ENCODE peak calls at places on chromosomes 2 and 18, in seven cellular contexts. G is A549, C is astrocyte, J is HFF-Myc, V is DND-41, X is body of pancreas, A is kidney. N is an unnamed sample.

GRCh38 chr2:229300814-229301213 is 29.7 kb upstream of the PID1 start:
- DNase-seq in G (no peak), C (peak), J (no peak), V (no peak), X (no peak), A (no peak), N (peak)

GRCh38 chr2:195269220-195269619 is 387.8 kb upstream of the SLC39A10 start:
- DNase-seq in G (no peak), C (no peak), J (no peak), V (no peak), X (no peak), A (no peak), N (no peak)

GRCh38 chr2:239225921-239226561 is 174.8 kb downstream of the HDAC4 start:
- DNase-seq in G (no peak), C (peak), J (peak), V (no peak), X (no peak), A (no peak), N (peak)

GRCh38 chr2:111139637-111140317 is 19.1 kb downstream of the BCL2L11 start:
- DNase-seq in G (no peak), C (no peak), J (no peak), V (no peak), X (peak), A (no peak), N (peak)

GRCh38 chr2:163794635-163795034 is 58.8 kb upstream of the FIGN start:
- DNase-seq in G (no peak), C (no peak), J (no peak), V (no peak), X (peak), A (no peak), N (peak)

GRCh38 chr2:189517847-189518535 is 62.6 kb downstream of the SLC40A1 start:
- DNase-seq in G (no peak), C (peak), J (no peak), V (no peak), X (no peak), A (no peak), N (peak)

GRCh38 chr2:65050931-65051330 is 5.3 kb upstream of the CEP68 start:
- DNase-seq in G (no peak), C (peak), J (no peak), V (no peak), X (no peak), A (no peak), N (no peak)

GRCh38 chr18:48131042-48131441 is 200.6 kb upstream of the SMAD2 start:
- DNase-seq in G (no peak), C (no peak), J (no peak), V (no peak), X (no peak), A (no peak), N (no peak)

GRCh38 chr2:143140864-143141637 is 11.8 kb downstream of the ARHGAP15 start:
- DNase-seq in G (no peak), C (no peak), J (no peak), V (no peak), X (no peak), A (no peak), N (no peak)

GRCh38 chr2:67571785-67572718 is 174.9 kb downstream of the ETAA1 start:
- DNase-seq in G (peak), C (peak), J (no peak), V (no peak), X (no peak), A (no peak), N (peak)

GRCh38 chr2:49154140-49154539 is at the start of gene FSHR:
- DNase-seq in G (no peak), C (no peak), J (no peak), V (no peak), X (no peak), A (no peak), N (no peak)

GRCh38 chr2:211944572-211944971 is 594.0 kb downstream of the ERBB4 start:
- DNase-seq in G (no peak), C (no peak), J (no peak), V (no peak), X (no peak), A (no peak), N (no peak)

GRCh38 chr2:240431663-240432424 is 3.6 kb upstream of the GPC1 start:
- DNase-seq in G (no peak), C (no peak), J (no peak), V (no peak), X (no peak), A (peak), N (no peak)

GRCh38 chr18:31100598-31101147 is 1.5 kb downstream of the DSC2 start:
- DNase-seq in G (no peak), C (no peak), J (no peak), V (no peak), X (peak), A (no peak), N (no peak)

GRCh38 chr2:196821195-196821594 is 12.0 kb upstream of the C2orf66 start:
- DNase-seq in G (no peak), C (peak), J (no peak), V (no peak), X (no peak), A (no peak), N (peak)

GRCh38 chr2:143778981-143779380 is 649.8 kb downstream of the ARHGAP15 start:
- DNase-seq in G (no peak), C (peak), J (no peak), V (no peak), X (no peak), A (no peak), N (no peak)

GRCh38 chr2:96831679-96832078 is 12.1 kb downstream of the ANKRD23 start:
- DNase-seq in G (no peak), C (no peak), J (no peak), V (no peak), X (peak), A (peak), N (no peak)

GRCh38 chr2:7071916-7072556 is 154.8 kb downstream of the RNF144A start:
- DNase-seq in G (no peak), C (no peak), J (no peak), V (no peak), X (no peak), A (no peak), N (no peak)

GRCh38 chr2:226179010-226179409 is 620.6 kb downstream of the IRS1 start:
- DNase-seq in G (no peak), C (peak), J (no peak), V (no peak), X (no peak), A (no peak), N (no peak)

GRCh38 chr18:75192899-75193298 is 16.0 kb downstream of the PTGR3 start:
- DNase-seq in G (no peak), C (no peak), J (no peak), V (no peak), X (no peak), A (no peak), N (no peak)

GRCh38 chr2:34105015-34105767 is 506.1 kb upstream of the FAM98A start:
- DNase-seq in G (no peak), C (peak), J (no peak), V (no peak), X (no peak), A (no peak), N (peak)

GRCh38 chr2:3329491-3329890 is 48.1 kb downstream of the EIPR1 start:
- DNase-seq in G (no peak), C (no peak), J (no peak), V (no peak), X (no peak), A (no peak), N (no peak)
- TF ChIP-seq CTCF in G (no peak), C (no peak), J (no peak), V (no peak), X (no peak), A (no peak), N (no peak)

GRCh38 chr2:43217228-43218220 is 8.9 kb downstream of the ZFP36L2 start:
- DNase-seq in G (no peak), C (no peak), J (no peak), V (peak), X (peak), A (peak), N (no peak)
- H3K4me3 ChIP-seq in G (no peak), C (no peak), J (no peak), V (no peak), X (no peak), A (no peak), N (no peak)

GRCh38 chr2:130822766-130823165 is 13.9 kb upstream of the ARHGEF4 start:
- DNase-seq in G (no peak), C (no peak), J (no peak), V (no peak), X (no peak), A (no peak), N (no peak)

GRCh38 chr2:130818809-130819208 is 17.9 kb upstream of the ARHGEF4 start:
- DNase-seq in G (no peak), C (no peak), J (no peak), V (no peak), X (no peak), A (no peak), N (no peak)

GRCh38 chr2:130821867-130822266 is 14.8 kb upstream of the ARHGEF4 start:
- DNase-seq in G (no peak), C (no peak), J (no peak), V (no peak), X (no peak), A (no peak), N (no peak)

GRCh38 chr2:130819915-130820861 is 16.5 kb upstream of the ARHGEF4 start:
- DNase-seq in G (no peak), C (no peak), J (no peak), V (no peak), X (no peak), A (peak), N (no peak)

DNA sequence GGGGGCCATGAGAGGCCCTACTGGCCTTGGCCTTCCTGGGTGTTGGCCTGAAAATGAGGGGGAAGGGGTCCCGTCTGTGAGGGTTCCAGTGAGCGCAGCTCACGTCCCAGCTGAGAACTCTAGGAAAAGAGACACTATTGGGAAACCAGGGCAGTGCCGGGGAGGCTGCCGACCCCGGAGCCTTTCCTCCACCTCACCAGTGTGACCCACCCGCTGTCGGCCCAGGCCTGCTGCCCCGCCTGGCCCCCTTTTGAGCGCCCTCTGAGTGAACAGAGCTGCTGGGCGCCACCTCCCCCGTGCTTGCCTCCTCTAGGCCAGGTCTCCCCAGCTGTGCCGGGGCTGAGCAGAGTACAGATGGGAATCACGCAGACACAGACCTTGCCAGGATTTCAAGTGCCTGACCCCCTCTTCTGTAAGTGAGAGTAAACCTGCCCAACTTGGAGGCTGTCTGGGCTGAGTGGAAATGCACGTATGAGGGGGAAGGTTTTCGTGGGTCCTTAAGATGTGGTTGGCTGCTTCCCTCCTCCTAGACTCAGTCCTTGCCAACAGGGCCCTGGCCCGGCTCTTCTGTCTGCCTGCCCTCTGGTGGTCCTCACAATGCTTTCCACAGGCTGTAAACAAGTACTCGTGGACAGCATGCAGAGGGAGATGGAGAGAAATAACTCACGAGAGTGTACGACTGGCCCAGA is 17.3 kb upstream of the ARHGEF4 start:
- DNase-seq in G (no peak), C (no peak), J (no peak), V (no peak), X (no peak), A (no peak), N (no peak)
- TF ChIP-seq CTCF in G (no peak), C (no peak), J (no peak), V (no peak), X (no peak), A (no peak), N (no peak)

GRCh38 chr2:27078267-27079194 is at the start of gene EMILIN1:
- DNase-seq in G (no peak), C (peak), J (peak), V (no peak), X (peak), A (peak), N (peak)
- H3K4me3 ChIP-seq in G (no peak), C (peak), J (peak), V (no peak), X (no peak), A (peak), N (peak)

GRCh38 chr2:113720167-113720566 is 36.3 kb downstream of the SLC35F5 start:
- DNase-seq in G (peak), C (peak), J (no peak), V (no peak), X (no peak), A (no peak), N (peak)
- TF ChIP-seq CTCF in G (peak), C (peak), J (peak), V (peak), X (peak), A (peak), N (peak)